ENCODE peak calls at places on chromosomes 1 and 21, in seven cellular contexts. One of them, this sample, is unnamed.

GRCh38 chr1:29081201-29081600 is 42.5 kb downstream of the TMEM200B start:
- DNase-seq in activated CD4-positive, alpha-beta T cell treated with anti-CD3 and anti-CD28 coated beads, Interleukin-2, amount 10 ng/mL, durations not matched to agents 7 days and 5 days: no peak
- DNase-seq in fibroblast of lung: no peak
- DNase-seq in midbrain: no peak
- DNase-seq in activated effector memory CD4-positive, alpha-beta T cell treated with anti-CD3 and anti-CD28 coated beads, Interleukin-2, amount 50 U/mL, for 16 hours: no peak
- DNase-seq in H9: no peak
- DNase-seq in RPMI7951: no peak
- DNase-seq in this sample: no peak

GRCh38 chr21:46559291-46559983 is 45.4 kb downstream of the S100B start:
- DNase-seq in activated CD4-positive, alpha-beta T cell treated with anti-CD3 and anti-CD28 coated beads, Interleukin-2, amount 10 ng/mL, durations not matched to agents 7 days and 5 days: peak; percentile 70
- DNase-seq in activated effector memory CD4-positive, alpha-beta T cell treated with anti-CD3 and anti-CD28 coated beads, Interleukin-2, amount 50 U/mL, for 16 hours: peak; percentile 85
- DNase-seq in midbrain: no peak
- DNase-seq in H9: no peak
- DNase-seq in RPMI7951: no peak
- DNase-seq in fibroblast of lung: no peak
- DNase-seq in this sample: no peak

GRCh38 chr1:3012511-3013291 is 8.6 kb upstream of the ACTRT2 start:
- DNase-seq in activated CD4-positive, alpha-beta T cell treated with anti-CD3 and anti-CD28 coated beads, Interleukin-2, amount 10 ng/mL, durations not matched to agents 7 days and 5 days: peak; percentile 47
- DNase-seq in activated effector memory CD4-positive, alpha-beta T cell treated with anti-CD3 and anti-CD28 coated beads, Interleukin-2, amount 50 U/mL, for 16 hours: peak; percentile 83
- DNase-seq in fibroblast of lung: peak; percentile 2
- DNase-seq in H9: peak; percentile 46
- DNase-seq in RPMI7951: no peak
- DNase-seq in midbrain: peak; percentile 86
- DNase-seq in this sample: no peak

GRCh38 chr1:8075511-8076051 is 49.5 kb upstream of the ERRFI1 start:
- DNase-seq in activated effector memory CD4-positive, alpha-beta T cell treated with anti-CD3 and anti-CD28 coated beads, Interleukin-2, amount 50 U/mL, for 16 hours: no peak
- DNase-seq in RPMI7951: no peak
- DNase-seq in activated CD4-positive, alpha-beta T cell treated with anti-CD3 and anti-CD28 coated beads, Interleukin-2, amount 10 ng/mL, durations not matched to agents 7 days and 5 days: no peak
- DNase-seq in midbrain: no peak
- DNase-seq in H9: peak; percentile 43
- DNase-seq in fibroblast of lung: peak; percentile 43
- DNase-seq in this sample: no peak

GRCh38 chr1:99587008-99587407 is 58.9 kb upstream of the PALMD start:
- DNase-seq in H9: no peak
- DNase-seq in RPMI7951: no peak
- DNase-seq in activated effector memory CD4-positive, alpha-beta T cell treated with anti-CD3 and anti-CD28 coated beads, Interleukin-2, amount 50 U/mL, for 16 hours: no peak
- DNase-seq in midbrain: no peak
- DNase-seq in fibroblast of lung: no peak
- DNase-seq in activated CD4-positive, alpha-beta T cell treated with anti-CD3 and anti-CD28 coated beads, Interleukin-2, amount 10 ng/mL, durations not matched to agents 7 days and 5 days: no peak
- DNase-seq in this sample: no peak

GRCh38 chr21:16116798-16117197 is 387.0 kb downstream of the USP25 start:
- DNase-seq in activated CD4-positive, alpha-beta T cell treated with anti-CD3 and anti-CD28 coated beads, Interleukin-2, amount 10 ng/mL, durations not matched to agents 7 days and 5 days: no peak
- DNase-seq in H9: no peak
- DNase-seq in activated effector memory CD4-positive, alpha-beta T cell treated with anti-CD3 and anti-CD28 coated beads, Interleukin-2, amount 50 U/mL, for 16 hours: no peak
- DNase-seq in midbrain: no peak
- DNase-seq in fibroblast of lung: peak; percentile 89
- DNase-seq in RPMI7951: no peak
- DNase-seq in this sample: no peak

GRCh38 chr1:110630770-110631663 is 24.9 kb upstream of the KCNA2 start:
- DNase-seq in RPMI7951: peak; percentile 60
- DNase-seq in fibroblast of lung: peak; percentile 16
- DNase-seq in H9: peak; percentile 88
- DNase-seq in midbrain: peak; percentile 68
- DNase-seq in activated effector memory CD4-positive, alpha-beta T cell treated with anti-CD3 and anti-CD28 coated beads, Interleukin-2, amount 50 U/mL, for 16 hours: peak; percentile 94
- DNase-seq in activated CD4-positive, alpha-beta T cell treated with anti-CD3 and anti-CD28 coated beads, Interleukin-2, amount 10 ng/mL, durations not matched to agents 7 days and 5 days: peak; percentile 93
- DNase-seq in this sample: no peak

GRCh38 chr1:75614455-75615379 is 3.8 kb upstream of the SLC44A5 start:
- DNase-seq in H9: peak; percentile 84
- DNase-seq in midbrain: peak; percentile 28
- DNase-seq in fibroblast of lung: peak; percentile 58
- DNase-seq in RPMI7951: peak; percentile 27
- DNase-seq in activated effector memory CD4-positive, alpha-beta T cell treated with anti-CD3 and anti-CD28 coated beads, Interleukin-2, amount 50 U/mL, for 16 hours: peak; percentile 72
- DNase-seq in activated CD4-positive, alpha-beta T cell treated with anti-CD3 and anti-CD28 coated beads, Interleukin-2, amount 10 ng/mL, durations not matched to agents 7 days and 5 days: peak; percentile 16
- DNase-seq in this sample: no peak

GRCh38 chr21:38297193-38297592 is 40.4 kb downstream of the KCNJ15 start:
- DNase-seq in midbrain: no peak
- DNase-seq in activated effector memory CD4-positive, alpha-beta T cell treated with anti-CD3 and anti-CD28 coated beads, Interleukin-2, amount 50 U/mL, for 16 hours: no peak
- DNase-seq in H9: no peak
- DNase-seq in fibroblast of lung: peak; percentile 89
- DNase-seq in activated CD4-positive, alpha-beta T cell treated with anti-CD3 and anti-CD28 coated beads, Interleukin-2, amount 10 ng/mL, durations not matched to agents 7 days and 5 days: no peak
- DNase-seq in RPMI7951: peak; percentile 95
- DNase-seq in this sample: no peak

GRCh38 chr1:240539700-240540414 is 72.1 kb downstream of the GREM2 start:
- DNase-seq in H9: no peak
- DNase-seq in RPMI7951: no peak
- DNase-seq in activated effector memory CD4-positive, alpha-beta T cell treated with anti-CD3 and anti-CD28 coated beads, Interleukin-2, amount 50 U/mL, for 16 hours: no peak
- DNase-seq in fibroblast of lung: no peak
- DNase-seq in midbrain: no peak
- DNase-seq in activated CD4-positive, alpha-beta T cell treated with anti-CD3 and anti-CD28 coated beads, Interleukin-2, amount 10 ng/mL, durations not matched to agents 7 days and 5 days: no peak
- DNase-seq in this sample: no peak

GRCh38 chr1:209926045-209926444 is 12.0 kb upstream of the SYT14 start:
- DNase-seq in activated CD4-positive, alpha-beta T cell treated with anti-CD3 and anti-CD28 coated beads, Interleukin-2, amount 10 ng/mL, durations not matched to agents 7 days and 5 days: no peak
- DNase-seq in fibroblast of lung: peak; percentile 98
- DNase-seq in midbrain: no peak
- DNase-seq in activated effector memory CD4-positive, alpha-beta T cell treated with anti-CD3 and anti-CD28 coated beads, Interleukin-2, amount 50 U/mL, for 16 hours: no peak
- DNase-seq in H9: no peak
- DNase-seq in RPMI7951: peak; percentile 87
- DNase-seq in this sample: no peak

GRCh38 chr1:15188145-15188544 is 34.6 kb downstream of the TMEM51 start:
- DNase-seq in activated effector memory CD4-positive, alpha-beta T cell treated with anti-CD3 and anti-CD28 coated beads, Interleukin-2, amount 50 U/mL, for 16 hours: no peak
- DNase-seq in H9: peak; percentile 84
- DNase-seq in fibroblast of lung: no peak
- DNase-seq in RPMI7951: no peak
- DNase-seq in midbrain: no peak
- DNase-seq in activated CD4-positive, alpha-beta T cell treated with anti-CD3 and anti-CD28 coated beads, Interleukin-2, amount 10 ng/mL, durations not matched to agents 7 days and 5 days: no peak
- DNase-seq in this sample: no peak

GRCh38 chr1:56409112-56409691 is 170.2 kb downstream of the PLPP3 start:
- DNase-seq in H9: peak; percentile 69
- DNase-seq in midbrain: no peak
- DNase-seq in fibroblast of lung: no peak
- DNase-seq in activated effector memory CD4-positive, alpha-beta T cell treated with anti-CD3 and anti-CD28 coated beads, Interleukin-2, amount 50 U/mL, for 16 hours: no peak
- DNase-seq in RPMI7951: no peak
- DNase-seq in activated CD4-positive, alpha-beta T cell treated with anti-CD3 and anti-CD28 coated beads, Interleukin-2, amount 10 ng/mL, durations not matched to agents 7 days and 5 days: no peak
- DNase-seq in this sample: peak; percentile 15

GRCh38 chr1:16009030-16009460 is 5.0 kb downstream of the SRARP start:
- DNase-seq in midbrain: peak; percentile 77
- DNase-seq in RPMI7951: peak; percentile 68
- DNase-seq in fibroblast of lung: peak; percentile 53
- DNase-seq in H9: peak; percentile 90
- DNase-seq in activated effector memory CD4-positive, alpha-beta T cell treated with anti-CD3 and anti-CD28 coated beads, Interleukin-2, amount 50 U/mL, for 16 hours: peak; percentile 91
- DNase-seq in activated CD4-positive, alpha-beta T cell treated with anti-CD3 and anti-CD28 coated beads, Interleukin-2, amount 10 ng/mL, durations not matched to agents 7 days and 5 days: peak; percentile 80
- DNase-seq in this sample: no peak

GRCh38 chr21:41465176-41465781 is 39.2 kb downstream of the MX1 start:
- DNase-seq in RPMI7951: no peak
- DNase-seq in midbrain: no peak
- DNase-seq in fibroblast of lung: no peak
- DNase-seq in activated CD4-positive, alpha-beta T cell treated with anti-CD3 and anti-CD28 coated beads, Interleukin-2, amount 10 ng/mL, durations not matched to agents 7 days and 5 days: no peak
- DNase-seq in activated effector memory CD4-positive, alpha-beta T cell treated with anti-CD3 and anti-CD28 coated beads, Interleukin-2, amount 50 U/mL, for 16 hours: peak; percentile 61
- DNase-seq in H9: no peak
- DNase-seq in this sample: no peak

GRCh38 chr1:39877231-39877778 is 6.0 kb downstream of the TRIT1 start:
- DNase-seq in RPMI7951: no peak
- DNase-seq in fibroblast of lung: no peak
- DNase-seq in H9: no peak
- DNase-seq in activated CD4-positive, alpha-beta T cell treated with anti-CD3 and anti-CD28 coated beads, Interleukin-2, amount 10 ng/mL, durations not matched to agents 7 days and 5 days: no peak
- DNase-seq in activated effector memory CD4-positive, alpha-beta T cell treated with anti-CD3 and anti-CD28 coated beads, Interleukin-2, amount 50 U/mL, for 16 hours: no peak
- DNase-seq in midbrain: peak; percentile 57
- DNase-seq in this sample: no peak

GRCh38 chr1:47522890-47523811 is 85.3 kb downstream of the FOXD2 start:
- DNase-seq in activated CD4-positive, alpha-beta T cell treated with anti-CD3 and anti-CD28 coated beads, Interleukin-2, amount 10 ng/mL, durations not matched to agents 7 days and 5 days: no peak
- DNase-seq in RPMI7951: no peak
- DNase-seq in fibroblast of lung: no peak
- DNase-seq in activated effector memory CD4-positive, alpha-beta T cell treated with anti-CD3 and anti-CD28 coated beads, Interleukin-2, amount 50 U/mL, for 16 hours: no peak
- DNase-seq in midbrain: no peak
- DNase-seq in H9: no peak
- DNase-seq in this sample: no peak

GRCh38 chr1:61322769-61323168 is 240.4 kb downstream of the NFIA start:
- DNase-seq in RPMI7951: no peak
- DNase-seq in H9: no peak
- DNase-seq in activated effector memory CD4-positive, alpha-beta T cell treated with anti-CD3 and anti-CD28 coated beads, Interleukin-2, amount 50 U/mL, for 16 hours: no peak
- DNase-seq in fibroblast of lung: no peak
- DNase-seq in activated CD4-positive, alpha-beta T cell treated with anti-CD3 and anti-CD28 coated beads, Interleukin-2, amount 10 ng/mL, durations not matched to agents 7 days and 5 days: no peak
- DNase-seq in midbrain: no peak
- DNase-seq in this sample: no peak

This sample was measured in iPS DF 19.7.